ENCODE peak calls at places on chromosomes 12 and 14, in eight cellular contexts. One of them, this sample, is unnamed.

GRCh38 chr12:26798013-26798412 is 35.0 kb downstream of the ITPR2 start:
- DNase-seq in dermis blood vessel endothelial cell: no peak
- DNase-seq in iPS DF 19.7: no peak
- DNase-seq in neural progenitor cell: no peak
- DNase-seq in kidney epithelial cell: peak; percentile 64
- DNase-seq in NCI-H1105: no peak
- DNase-seq in stimulated activated CD8-positive, alpha-beta memory T cell treated with anti-CD3 and anti-CD28 coated beads, Interleukin-4, amount 100 ng/mL, for 1 hour: no peak
- DNase-seq in testis: no peak
- DNase-seq in this sample: peak; percentile 71

GRCh38 chr14:74909501-74909900 is 13.6 kb downstream of the RPS6KL1 start:
- DNase-seq in dermis blood vessel endothelial cell: no peak
- DNase-seq in iPS DF 19.7: no peak
- DNase-seq in neural progenitor cell: no peak
- DNase-seq in kidney epithelial cell: no peak
- DNase-seq in NCI-H1105: no peak
- DNase-seq in stimulated activated CD8-positive, alpha-beta memory T cell treated with anti-CD3 and anti-CD28 coated beads, Interleukin-4, amount 100 ng/mL, for 1 hour: no peak
- DNase-seq in testis: no peak
- DNase-seq in this sample: no peak

GRCh38 chr14:104222396-104223036 is 84.1 kb downstream of the KIF26A start:
- DNase-seq in dermis blood vessel endothelial cell: no peak
- DNase-seq in iPS DF 19.7: no peak
- DNase-seq in neural progenitor cell: no peak
- DNase-seq in kidney epithelial cell: no peak
- DNase-seq in NCI-H1105: no peak
- DNase-seq in stimulated activated CD8-positive, alpha-beta memory T cell treated with anti-CD3 and anti-CD28 coated beads, Interleukin-4, amount 100 ng/mL, for 1 hour: no peak
- DNase-seq in testis: no peak
- DNase-seq in this sample: no peak

GRCh38 chr12:44847888-44848770 is 28.0 kb downstream of the NELL2 start:
- DNase-seq in dermis blood vessel endothelial cell: no peak
- DNase-seq in iPS DF 19.7: no peak
- DNase-seq in neural progenitor cell: no peak
- DNase-seq in kidney epithelial cell: no peak
- DNase-seq in NCI-H1105: no peak
- DNase-seq in stimulated activated CD8-positive, alpha-beta memory T cell treated with anti-CD3 and anti-CD28 coated beads, Interleukin-4, amount 100 ng/mL, for 1 hour: peak; percentile 32
- DNase-seq in testis: no peak
- DNase-seq in this sample: no peak

GRCh38 chr12:124321040-124321481 is 26.2 kb downstream of the RFLNA start:
- DNase-seq in dermis blood vessel endothelial cell: peak; percentile 72
- DNase-seq in iPS DF 19.7: no peak
- DNase-seq in neural progenitor cell: peak; percentile 58
- DNase-seq in kidney epithelial cell: no peak
- DNase-seq in NCI-H1105: peak; percentile 6
- DNase-seq in stimulated activated CD8-positive, alpha-beta memory T cell treated with anti-CD3 and anti-CD28 coated beads, Interleukin-4, amount 100 ng/mL, for 1 hour: peak; percentile 26
- DNase-seq in testis: peak; percentile 73
- DNase-seq in this sample: peak; percentile 63

GRCh38 chr14:56422703-56423213 is 156.8 kb upstream of the TMEM260 start:
- DNase-seq in dermis blood vessel endothelial cell: peak; percentile 80
- DNase-seq in iPS DF 19.7: peak; percentile 9
- DNase-seq in neural progenitor cell: peak; percentile 56
- DNase-seq in kidney epithelial cell: peak; percentile 26
- DNase-seq in NCI-H1105: peak; percentile 91
- DNase-seq in stimulated activated CD8-positive, alpha-beta memory T cell treated with anti-CD3 and anti-CD28 coated beads, Interleukin-4, amount 100 ng/mL, for 1 hour: no peak
- DNase-seq in testis: peak; percentile 71
- DNase-seq in this sample: peak; percentile 82

GRCh38 chr12:12874014-12874413 is 17.3 kb upstream of the GPRC5A start:
- DNase-seq in dermis blood vessel endothelial cell: no peak
- DNase-seq in iPS DF 19.7: no peak
- DNase-seq in neural progenitor cell: no peak
- DNase-seq in kidney epithelial cell: no peak
- DNase-seq in NCI-H1105: no peak
- DNase-seq in stimulated activated CD8-positive, alpha-beta memory T cell treated with anti-CD3 and anti-CD28 coated beads, Interleukin-4, amount 100 ng/mL, for 1 hour: no peak
- DNase-seq in testis: no peak
- DNase-seq in this sample: no peak

GRCh38 chr12:98422809-98423208 is 92.6 kb upstream of the TMPO start:
- DNase-seq in dermis blood vessel endothelial cell: peak; percentile 65
- DNase-seq in iPS DF 19.7: no peak
- DNase-seq in neural progenitor cell: peak; percentile 55
- DNase-seq in kidney epithelial cell: no peak
- DNase-seq in NCI-H1105: no peak
- DNase-seq in stimulated activated CD8-positive, alpha-beta memory T cell treated with anti-CD3 and anti-CD28 coated beads, Interleukin-4, amount 100 ng/mL, for 1 hour: no peak
- DNase-seq in testis: no peak
- DNase-seq in this sample: peak; percentile 58

GRCh38 chr12:107131832-107132616 is 38.7 kb upstream of the CRY1 start:
- DNase-seq in dermis blood vessel endothelial cell: peak; percentile 77
- DNase-seq in iPS DF 19.7: peak; percentile 38
- DNase-seq in neural progenitor cell: peak; percentile 85
- DNase-seq in kidney epithelial cell: peak; percentile 16
- DNase-seq in NCI-H1105: peak; percentile 87
- DNase-seq in stimulated activated CD8-positive, alpha-beta memory T cell treated with anti-CD3 and anti-CD28 coated beads, Interleukin-4, amount 100 ng/mL, for 1 hour: no peak
- DNase-seq in testis: peak; percentile 29
- DNase-seq in this sample: peak; percentile 83

GRCh38 chr12:108635201-108635996 is 1.7 kb upstream of the SELPLG start:
- DNase-seq in dermis blood vessel endothelial cell: no peak
- DNase-seq in iPS DF 19.7: no peak
- DNase-seq in neural progenitor cell: peak; percentile 33
- DNase-seq in kidney epithelial cell: no peak
- DNase-seq in NCI-H1105: no peak
- DNase-seq in stimulated activated CD8-positive, alpha-beta memory T cell treated with anti-CD3 and anti-CD28 coated beads, Interleukin-4, amount 100 ng/mL, for 1 hour: peak; percentile 31
- DNase-seq in testis: no peak
- DNase-seq in this sample: peak; percentile 38

GRCh38 chr12:32457251-32458025 is 58.1 kb downstream of the FGD4 start:
- DNase-seq in dermis blood vessel endothelial cell: peak; percentile 26
- DNase-seq in iPS DF 19.7: no peak
- DNase-seq in neural progenitor cell: no peak
- DNase-seq in kidney epithelial cell: no peak
- DNase-seq in NCI-H1105: no peak
- DNase-seq in stimulated activated CD8-positive, alpha-beta memory T cell treated with anti-CD3 and anti-CD28 coated beads, Interleukin-4, amount 100 ng/mL, for 1 hour: no peak
- DNase-seq in testis: no peak
- DNase-seq in this sample: no peak

GRCh38 chr12:97308576-97309198 is 153.9 kb upstream of the RMST start:
- DNase-seq in dermis blood vessel endothelial cell: peak; percentile 79
- DNase-seq in iPS DF 19.7: no peak
- DNase-seq in neural progenitor cell: peak; percentile 24
- DNase-seq in kidney epithelial cell: no peak
- DNase-seq in NCI-H1105: no peak
- DNase-seq in stimulated activated CD8-positive, alpha-beta memory T cell treated with anti-CD3 and anti-CD28 coated beads, Interleukin-4, amount 100 ng/mL, for 1 hour: no peak
- DNase-seq in testis: no peak
- DNase-seq in this sample: peak; percentile 81

GRCh38 chr12:109828754-109829511 is 4.3 kb downstream of the TRPV4 start:
- DNase-seq in dermis blood vessel endothelial cell: no peak
- DNase-seq in iPS DF 19.7: no peak
- DNase-seq in neural progenitor cell: no peak
- DNase-seq in kidney epithelial cell: no peak
- DNase-seq in NCI-H1105: no peak
- DNase-seq in stimulated activated CD8-positive, alpha-beta memory T cell treated with anti-CD3 and anti-CD28 coated beads, Interleukin-4, amount 100 ng/mL, for 1 hour: no peak
- DNase-seq in testis: no peak
- DNase-seq in this sample: no peak

GRCh38 chr12:10718279-10718821 is 4.8 kb downstream of the YBX3 start:
- DNase-seq in dermis blood vessel endothelial cell: peak; percentile 55
- DNase-seq in iPS DF 19.7: no peak
- DNase-seq in neural progenitor cell: peak; percentile 47
- DNase-seq in kidney epithelial cell: no peak
- DNase-seq in NCI-H1105: no peak
- DNase-seq in stimulated activated CD8-positive, alpha-beta memory T cell treated with anti-CD3 and anti-CD28 coated beads, Interleukin-4, amount 100 ng/mL, for 1 hour: no peak
- DNase-seq in testis: peak; percentile 16
- DNase-seq in this sample: no peak

GRCh38 chr14:55556929-55557623 is 22.9 kb upstream of the KTN1 start:
- DNase-seq in dermis blood vessel endothelial cell: peak; percentile 93
- DNase-seq in iPS DF 19.7: no peak
- DNase-seq in neural progenitor cell: peak; percentile 31
- DNase-seq in kidney epithelial cell: peak; percentile 99
- DNase-seq in NCI-H1105: peak; percentile 84
- DNase-seq in stimulated activated CD8-positive, alpha-beta memory T cell treated with anti-CD3 and anti-CD28 coated beads, Interleukin-4, amount 100 ng/mL, for 1 hour: no peak
- DNase-seq in testis: peak; percentile 88
- DNase-seq in this sample: peak; percentile 68

GRCh38 chr12:132109741-132110140 is 34.4 kb downstream of the DDX51 start:
- DNase-seq in dermis blood vessel endothelial cell: peak; percentile 73
- DNase-seq in iPS DF 19.7: no peak
- DNase-seq in neural progenitor cell: no peak
- DNase-seq in kidney epithelial cell: no peak
- DNase-seq in NCI-H1105: no peak
- DNase-seq in stimulated activated CD8-positive, alpha-beta memory T cell treated with anti-CD3 and anti-CD28 coated beads, Interleukin-4, amount 100 ng/mL, for 1 hour: no peak
- DNase-seq in testis: no peak
- DNase-seq in this sample: no peak